ENCODE peak calls at places on chromosomes 4 and X, in seven cellular contexts. One of them, this sample, is unnamed.
A peak's percentile ranks its signal among the peaks of the same experiment; 100 is the strongest.

GRCh38 chrX:12973561-12974216 is 1.2 kb upstream of the TMSB4X start:
- DNase-seq in mammary epithelial cell: no peak
- DNase-seq in GM12892: no peak
- DNase-seq in HFF-Myc: no peak
- DNase-seq in pons: peak; percentile 66
- DNase-seq in kidney: no peak
- DNase-seq in fibroblast of lung: no peak
- DNase-seq in this sample: no peak

GRCh38 chrX:46757593-46757992 is 1.3 kb downstream of the SLC9A7 start:
- DNase-seq in mammary epithelial cell: peak; percentile 16
- DNase-seq in GM12892: no peak
- DNase-seq in HFF-Myc: no peak
- DNase-seq in pons: no peak
- DNase-seq in kidney: no peak
- DNase-seq in fibroblast of lung: peak; percentile 52
- DNase-seq in this sample: no peak

GRCh38 chr4:24729041-24729730 is 66.2 kb upstream of the SOD3 start:
- DNase-seq in mammary epithelial cell: no peak
- DNase-seq in GM12892: no peak
- DNase-seq in HFF-Myc: no peak
- DNase-seq in pons: no peak
- DNase-seq in kidney: no peak
- DNase-seq in fibroblast of lung: no peak
- DNase-seq in this sample: no peak

GRCh38 chr4:155818639-155819038 is 47.4 kb downstream of the ASIC5 start:
- DNase-seq in mammary epithelial cell: no peak
- DNase-seq in GM12892: no peak
- DNase-seq in HFF-Myc: no peak
- DNase-seq in pons: no peak
- DNase-seq in kidney: no peak
- DNase-seq in fibroblast of lung: peak; percentile 27
- DNase-seq in this sample: no peak

GRCh38 chr4:184416913-184417734 is 57.2 kb downstream of the IRF2 start:
- DNase-seq in mammary epithelial cell: peak; percentile 28
- DNase-seq in GM12892: no peak
- DNase-seq in HFF-Myc: no peak
- DNase-seq in pons: no peak
- DNase-seq in kidney: no peak
- DNase-seq in fibroblast of lung: no peak
- DNase-seq in this sample: no peak

GRCh38 chr4:114600066-114600552 is 1.5 kb downstream of the UGT8 start:
- DNase-seq in mammary epithelial cell: no peak
- DNase-seq in GM12892: no peak
- DNase-seq in HFF-Myc: no peak
- DNase-seq in pons: no peak
- DNase-seq in kidney: no peak
- DNase-seq in fibroblast of lung: no peak
- DNase-seq in this sample: no peak

GRCh38 chr4:134215636-134216340 is 14.2 kb upstream of the PABPC4L start:
- DNase-seq in mammary epithelial cell: no peak
- DNase-seq in GM12892: no peak
- DNase-seq in HFF-Myc: no peak
- DNase-seq in pons: no peak
- DNase-seq in kidney: no peak
- DNase-seq in fibroblast of lung: peak; percentile 63
- DNase-seq in this sample: no peak

GRCh38 chr4:104592894-104593470 is 98.3 kb upstream of the CXXC4 start:
- DNase-seq in mammary epithelial cell: no peak
- DNase-seq in GM12892: no peak
- DNase-seq in HFF-Myc: no peak
- DNase-seq in pons: no peak
- DNase-seq in kidney: no peak
- DNase-seq in fibroblast of lung: peak; percentile 57
- DNase-seq in this sample: no peak

GRCh38 chr4:8403173-8403753 is 37.3 kb downstream of the ACOX3 start:
- DNase-seq in mammary epithelial cell: peak; percentile 56
- DNase-seq in GM12892: peak; percentile 68
- DNase-seq in HFF-Myc: peak; percentile 59
- DNase-seq in pons: peak; percentile 69
- DNase-seq in kidney: peak; percentile 93
- DNase-seq in fibroblast of lung: peak; percentile 61
- DNase-seq in this sample: peak; percentile 96

GRCh38 chrX:102085706-102086105 is 39.8 kb upstream of the TCEAL2 start:
- DNase-seq in mammary epithelial cell: no peak
- DNase-seq in GM12892: no peak
- DNase-seq in HFF-Myc: no peak
- DNase-seq in pons: no peak
- DNase-seq in kidney: no peak
- DNase-seq in fibroblast of lung: no peak
- DNase-seq in this sample: no peak